ENCODE peak calls at places on chromosomes 3 and 15, in ten cellular contexts. W is WERI-Rb-1, T is left ventricle myocardium inferior, R is stomach, E is fibroblast of the aortic adventitia, G is A549, Y is AG09309, A is cardiac fibroblast, N is OCI-LY7, O is spleen. Q is an unnamed sample.

GRCh38 chr3:125120370-125121122 is 64.7 kb upstream of the HEG1 start:
- DNase-seq in G (no peak), A (no peak), W (peak), N (no peak), O (no peak), Y (no peak), E (no peak), R (no peak), T (no peak), Q (no peak)

GRCh38 chr15:67198157-67198754 is 56.2 kb downstream of the AAGAB start:
- DNase-seq in G (peak), Y (no peak), A (no peak), E (no peak), N (peak), R (no peak), O (no peak), T (no peak), W (no peak), Q (no peak)

GRCh38 chr3:61560452-61561373 is 658 bp upstream of the PTPRG start:
- DNase-seq in A (peak), T (peak), E (peak), O (peak), G (peak), Y (no peak), R (peak), N (peak), W (peak), Q (peak)

GRCh38 chr3:25849101-25849500 is 59.2 kb downstream of the OXSM start:
- DNase-seq in A (no peak), R (no peak), T (no peak), Y (no peak), N (no peak), W (no peak), O (no peak), G (no peak), E (no peak), Q (no peak)

GRCh38 chr3:78994174-78995027 is 773.4 kb downstream of the ROBO1 start:
- DNase-seq in Y (no peak), O (no peak), T (no peak), E (no peak), G (no peak), A (peak), N (no peak), W (no peak), R (no peak), Q (no peak)

GRCh38 chr3:136819784-136820640 is 1.1 kb downstream of the SLC35G2 start:
- DNase-seq in T (peak), G (peak), O (peak), A (peak), E (peak), R (peak), Y (no peak), W (peak), N (no peak), Q (peak)

GRCh38 chr3:135453333-135453732 is 512.2 kb upstream of the PPP2R3A start:
- DNase-seq in T (no peak), Y (no peak), O (no peak), W (peak), E (no peak), R (no peak), N (no peak), G (no peak), A (no peak), Q (no peak)

GRCh38 chr3:184186902-184187207 is 856 bp downstream of the ABCF3 start:
- DNase-seq in O (no peak), E (no peak), T (no peak), R (no peak), W (peak), G (no peak), Y (no peak), N (no peak), A (no peak), Q (no peak)

GRCh38 chr3:180306691-180307090 is 270.0 kb upstream of the PEX5L start:
- DNase-seq in G (no peak), N (no peak), Y (no peak), O (no peak), A (no peak), W (no peak), R (no peak), E (peak), T (no peak), Q (no peak)

GRCh38 chr15:64695571-64695992 is 79.8 kb downstream of the RBPMS2 start:
- DNase-seq in E (no peak), W (no peak), T (no peak), R (no peak), G (no peak), O (peak), A (no peak), Y (no peak), N (peak), Q (no peak)

GRCh38 chr3:13108861-13109260 is 35.6 kb upstream of the IQSEC1 start:
- DNase-seq in T (no peak), N (no peak), E (no peak), O (peak), A (no peak), Y (no peak), R (no peak), W (peak), G (no peak), Q (no peak)

GRCh38 chr15:48859426-48859825 is 18.5 kb upstream of the EID1 start:
- DNase-seq in E (no peak), O (no peak), W (no peak), A (peak), T (no peak), R (no peak), N (no peak), Y (no peak), G (no peak), Q (no peak)

GRCh38 chr15:78044407-78045155 is 32.9 kb downstream of the TBC1D2B start:
- DNase-seq in W (no peak), A (no peak), N (no peak), O (no peak), G (no peak), R (no peak), T (no peak), Y (no peak), E (no peak), Q (no peak)

GRCh38 chr3:153051427-153052095 is 110.5 kb upstream of the RAP2B start:
- DNase-seq in G (peak), A (peak), T (no peak), R (no peak), E (peak), O (no peak), N (no peak), W (no peak), Y (no peak), Q (no peak)

GRCh38 chr3:78258798-78259197 is 1218.9 kb downstream of the ROBO2 start:
- DNase-seq in W (no peak), O (no peak), A (peak), R (no peak), N (no peak), Y (peak), E (peak), T (no peak), G (no peak), Q (no peak)

GRCh38 chr15:71447328-71448250 is 332.3 kb downstream of the THSD4 start:
- DNase-seq in N (no peak), G (peak), Y (no peak), R (peak), E (no peak), O (no peak), A (peak), T (no peak), W (no peak), Q (no peak)

GRCh38 chr3:74415731-74416130 is 198.7 kb downstream of the CNTN3 start:
- DNase-seq in E (no peak), A (no peak), O (no peak), Y (no peak), T (no peak), R (no peak), N (no peak), W (no peak), G (no peak), Q (no peak)

GRCh38 chr3:190048831-190049541 is 71.7 kb downstream of the P3H2 start:
- DNase-seq in E (peak), Y (no peak), R (no peak), O (no peak), A (peak), T (no peak), G (no peak), N (no peak), W (no peak), Q (no peak)

GRCh38 chr15:51267714-51268105 is 70.7 kb downstream of the CYP19A1 start:
- DNase-seq in N (no peak), W (no peak), G (no peak), R (no peak), E (no peak), T (no peak), O (no peak), Y (no peak), A (no peak), Q (no peak)

GRCh38 chr15:75063889-75064288 is 40.5 kb downstream of the PPCDC start:
- DNase-seq in Y (no peak), G (no peak), R (no peak), W (no peak), T (no peak), O (no peak), N (no peak), E (no peak), A (no peak), Q (no peak)

GRCh38 chr3:149009732-149010131 is 18.4 kb downstream of the GYG1 start:
- DNase-seq in G (no peak), T (no peak), N (no peak), E (no peak), O (no peak), R (no peak), A (peak), W (no peak), Y (no peak), Q (no peak)

GRCh38 chr15:32651229-32651837 is 9.8 kb downstream of the SCG5 start:
- DNase-seq in G (peak), Y (peak), A (peak), T (no peak), W (peak), N (peak), O (peak), R (peak), E (peak), Q (peak)

GRCh38 chr3:73453676-73454075 is 171.1 kb downstream of the PDZRN3 start:
- DNase-seq in N (no peak), E (peak), Y (no peak), W (no peak), A (peak), G (no peak), O (no peak), T (no peak), R (no peak), Q (no peak)

GRCh38 chr15:69185706-69186105 is 25.3 kb downstream of the GLCE start:
- DNase-seq in E (no peak), Y (no peak), R (no peak), G (no peak), W (no peak), N (no peak), A (no peak), T (no peak), O (no peak), Q (no peak)

GRCh38 chr3:175737646-175738572 is 878.8 kb downstream of the NAALADL2 start:
- DNase-seq in W (no peak), G (no peak), Y (no peak), T (no peak), R (no peak), E (no peak), N (no peak), A (peak), O (no peak), Q (no peak)

GRCh38 chr3:27633224-27633545 is 88.9 kb downstream of the EOMES start:
- DNase-seq in N (no peak), G (no peak), R (no peak), O (no peak), W (no peak), E (no peak), Y (no peak), T (no peak), A (peak), Q (no peak)

GRCh38 chr3:189680723-189681122 is 49.5 kb downstream of the TP63 start:
- DNase-seq in R (no peak), G (no peak), O (no peak), Y (no peak), E (no peak), W (no peak), A (no peak), T (no peak), N (no peak), Q (no peak)

GRCh38 chr3:179068779-179069530 is 2.7 kb downstream of the ZMAT3 start:
- DNase-seq in R (no peak), T (no peak), G (peak), N (peak), E (peak), W (peak), O (no peak), A (peak), Y (no peak), Q (no peak)

GRCh38 chr15:31442203-31443090 is 115.8 kb downstream of the KLF13 start:
- DNase-seq in O (no peak), W (peak), A (peak), R (peak), G (peak), Y (peak), T (no peak), E (peak), N (peak), Q (no peak)

GRCh38 chr3:13451301-13451673 is 28.8 kb upstream of the HDAC11 start:
- DNase-seq in A (no peak), R (no peak), E (no peak), T (no peak), W (peak), N (no peak), G (peak), O (no peak), Y (no peak), Q (no peak)

GRCh38 chr15:90334304-90334731 is 17.8 kb upstream of the ZNF774 start:
- DNase-seq in T (no peak), Y (no peak), N (no peak), E (no peak), W (no peak), G (no peak), A (no peak), O (no peak), R (no peak), Q (no peak)

GRCh38 chr3:127699098-127699945 is 26.6 kb downstream of the ABTB1 start:
- DNase-seq in O (peak), N (no peak), R (no peak), G (no peak), A (peak), T (peak), Y (no peak), E (peak), W (peak), Q (peak)

GRCh38 chr3:50356553-50356952 is 2.8 kb downstream of the TMEM115 start:
- DNase-seq in E (peak), N (no peak), A (peak), O (no peak), W (no peak), R (peak), G (no peak), T (peak), Y (no peak), Q (peak)

GRCh38 chr15:57655809-57656208 is 50.7 kb upstream of the POLR2M start:
- DNase-seq in O (no peak), Y (no peak), A (no peak), E (no peak), W (no peak), G (no peak), R (no peak), T (no peak), N (no peak), Q (no peak)
- TF ChIP-seq CTCF in O (no peak), Y (no peak), A (no peak), E (no peak), W (no peak), G (no peak), R (no peak), T (no peak), N (peak), Q (no peak)

DNA sequence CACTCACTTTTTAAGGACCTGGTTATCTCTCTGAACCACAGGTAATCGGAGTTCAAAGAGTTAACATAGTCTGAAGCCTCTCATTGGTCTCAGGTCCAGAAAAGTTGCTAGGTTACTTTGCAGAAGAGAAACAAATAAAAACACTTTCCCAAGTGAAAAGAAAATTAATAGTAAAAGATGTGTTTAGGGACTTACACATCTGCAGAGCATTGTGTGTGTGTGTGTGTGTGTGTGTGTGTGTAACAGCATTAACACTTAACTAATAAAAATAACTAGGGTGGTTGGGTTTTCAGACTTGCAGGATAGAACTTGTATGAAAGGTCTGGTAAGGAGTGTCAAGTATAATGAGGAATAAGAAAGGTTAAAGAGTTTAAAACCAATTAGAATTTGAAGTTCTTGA is 976 bp downstream of the MASP1 start:
- DNase-seq in E (no peak), T (no peak), W (no peak), A (no peak), N (no peak), Y (no peak), R (no peak), G (no peak), O (no peak), Q (no peak)
- H3K4me3 ChIP-seq in E (peak), T (peak), W (no peak), A (no peak), N (no peak), Y (peak), R (no peak), G (no peak), O (no peak), Q (peak)

GRCh38 chr3:42549131-42549530 is 32.6 kb downstream of the SEC22C start:
- DNase-seq in A (no peak), E (no peak), G (no peak), T (no peak), Y (no peak), O (no peak), R (no peak), N (no peak), W (no peak), Q (no peak)

GRCh38 chr3:42544492-42545283 is 37.1 kb downstream of the SEC22C start:
- DNase-seq in E (no peak), N (no peak), A (peak), Y (no peak), O (no peak), G (no peak), W (no peak), R (peak), T (peak), Q (no peak)

GRCh38 chr3:42546691-42547213 is 35.0 kb downstream of the SEC22C start:
- DNase-seq in O (no peak), T (no peak), E (no peak), N (no peak), G (no peak), A (no peak), Y (no peak), W (no peak), R (no peak), Q (no peak)

GRCh38 chr3:42547401-42547945 is 34.3 kb downstream of the SEC22C start:
- DNase-seq in N (peak), A (peak), O (peak), Y (peak), R (peak), G (peak), E (peak), W (peak), T (peak), Q (peak)

DNA sequence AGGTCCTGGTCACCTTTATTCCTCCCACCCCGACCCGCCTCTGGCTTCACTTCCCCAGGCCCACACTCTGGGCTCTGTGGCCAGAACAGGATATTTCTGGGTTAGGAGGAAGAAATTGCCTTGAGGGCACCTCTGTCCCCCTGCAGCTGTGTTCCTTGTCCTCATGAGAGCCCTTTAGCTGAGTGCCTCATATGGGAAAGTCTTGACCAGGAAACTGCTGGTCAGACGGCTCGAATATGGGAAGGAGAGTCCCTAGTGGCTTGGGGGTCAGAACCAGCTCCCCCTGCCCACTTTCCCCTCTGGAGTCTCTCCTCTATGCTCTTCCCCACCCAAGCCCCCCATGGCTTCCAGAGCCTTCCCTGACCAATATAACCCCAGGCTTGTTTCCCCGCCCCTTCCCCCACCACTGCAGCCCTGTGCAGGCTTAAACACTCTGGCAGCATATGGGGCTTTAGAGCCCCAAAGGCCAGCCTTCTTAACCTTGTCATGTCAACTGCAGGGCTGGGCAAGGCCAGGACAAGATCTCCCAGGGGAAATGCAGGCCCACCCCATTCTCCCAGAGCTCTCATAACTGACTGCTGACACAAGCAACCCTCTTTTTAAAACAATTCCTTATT is 36.4 kb downstream of the SEC22C start:
- DNase-seq in N (no peak), G (no peak), Y (no peak), O (no peak), W (peak), A (no peak), E (no peak), R (no peak), T (no peak), Q (no peak)
- TF ChIP-seq CTCF in N (no peak), G (no peak), Y (no peak), O (no peak), W (no peak), A (no peak), E (no peak), R (no peak), T (no peak), Q (peak)

GRCh38 chr3:143302638-143303171 is 183.1 kb downstream of the CHST2 start:
- DNase-seq in O (peak), A (peak), T (peak), R (no peak), N (no peak), W (no peak), Y (peak), G (peak), E (peak), Q (peak)
- H3K4me3 ChIP-seq in O (no peak), A (no peak), T (no peak), R (no peak), N (no peak), W (no peak), Y (no peak), G (no peak), E (no peak), Q (no peak)

GRCh38 chr15:89041507-89041906 is 46.7 kb upstream of the ABHD2 start:
- DNase-seq in W (no peak), E (no peak), G (no peak), N (no peak), O (no peak), T (no peak), A (no peak), Y (no peak), R (no peak), Q (no peak)
- TF ChIP-seq CTCF in W (no peak), E (no peak), G (no peak), N (no peak), O (no peak), T (no peak), A (no peak), Y (no peak), R (no peak), Q (no peak)

GRCh38 chr15:58283302-58283701 is 145.1 kb downstream of the AQP9 start:
- DNase-seq in R (no peak), N (no peak), T (no peak), A (no peak), Y (no peak), E (no peak), G (no peak), O (no peak), W (no peak), Q (no peak)

GRCh38 chr15:58285921-58286278 is 145.9 kb upstream of the LIPC start:
- DNase-seq in W (no peak), R (no peak), A (no peak), T (no peak), E (no peak), O (no peak), Y (no peak), N (no peak), G (no peak), Q (no peak)

GRCh38 chr15:58286541-58286940 is 145.2 kb upstream of the LIPC start:
- DNase-seq in A (no peak), R (no peak), E (no peak), Y (no peak), N (no peak), T (no peak), G (no peak), O (no peak), W (no peak), Q (no peak)

GRCh38 chr15:58284293-58284692 is 146.1 kb downstream of the AQP9 start:
- DNase-seq in G (no peak), E (no peak), O (no peak), T (no peak), R (no peak), W (no peak), N (no peak), A (no peak), Y (no peak), Q (no peak)

DNA sequence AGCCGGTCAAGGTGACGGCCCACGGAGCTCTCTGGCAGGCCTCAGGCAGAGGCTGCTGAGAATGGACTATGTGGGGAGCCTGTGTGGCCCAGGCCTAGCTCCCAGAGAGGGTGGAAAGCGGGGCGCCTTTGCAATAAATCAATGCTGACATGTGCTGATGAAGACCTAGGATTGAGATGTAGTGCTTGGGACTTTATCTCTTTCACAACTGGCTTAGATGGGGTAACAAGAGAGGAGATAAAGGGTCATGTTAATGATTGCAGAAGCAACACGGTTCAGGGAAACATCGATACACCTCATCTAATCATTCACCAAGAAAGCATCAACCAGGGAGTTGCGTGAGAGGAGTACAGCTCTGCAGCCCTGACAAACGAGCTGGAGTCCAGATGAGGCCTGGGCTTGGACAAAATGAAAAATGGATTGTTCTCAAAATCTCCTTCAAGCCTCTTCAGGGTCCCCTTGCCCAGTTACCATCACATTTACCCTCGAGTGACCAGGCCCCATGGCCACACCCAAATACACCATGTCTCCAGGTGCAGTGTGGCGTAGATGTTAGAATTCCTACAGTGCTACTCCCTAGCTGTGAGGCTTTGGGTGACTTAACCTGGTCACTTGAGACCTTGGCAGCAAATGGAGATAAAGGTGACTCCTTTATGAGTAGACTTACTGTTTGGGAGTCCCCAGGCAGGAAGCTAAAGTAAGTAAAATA is 146.4 kb upstream of the LIPC start:
- DNase-seq in R (no peak), O (no peak), Y (no peak), N (no peak), T (no peak), G (no peak), E (no peak), A (no peak), W (no peak), Q (no peak)
- H3K4me3 ChIP-seq in R (no peak), O (no peak), Y (no peak), N (no peak), T (no peak), G (no peak), E (no peak), A (no peak), W (no peak), Q (no peak)

Q was measured in heart left ventricle.